ENCODE peak calls at places on chromosomes 2 and 18, in four cellular contexts. V is K562, M is IMR-90, N is GM12878. L is an unnamed sample.
A peak's percentile ranks its signal among the peaks of the same experiment; 100 is the strongest.

GRCh38 chr2:157296958-157297357 is 28.7 kb downstream of the ERMN start:
- DNase-seq in N (no peak), V (no peak), M (no peak), L (no peak)

GRCh38 chr2:10499275-10499907 is 51.3 kb upstream of the ODC1 start:
- DNase-seq in M (peak; percentile 12), V (no peak), N (no peak), L (no peak)

GRCh38 chr2:207928079-207928478 is 97.2 kb downstream of the PLEKHM3 start:
- DNase-seq in N (no peak), V (no peak), M (no peak), L (no peak)

GRCh38 chr18:44798433-44799048 is 117.9 kb downstream of the SETBP1 start:
- DNase-seq in N (no peak), V (no peak), M (no peak), L (no peak)

GRCh38 chr2:11588228-11589110 is 54.6 kb downstream of the GREB1 start:
- DNase-seq in M (no peak), N (no peak), V (no peak), L (no peak)

GRCh38 chr18:78786776-78787175 is 192.8 kb upstream of the SALL3 start:
- DNase-seq in N (no peak), M (no peak), V (no peak), L (no peak)

GRCh38 chr2:200788129-200788718 is 23.5 kb upstream of the BZW1 start:
- DNase-seq in N (no peak), V (no peak), M (peak; percentile 78), L (no peak)

GRCh38 chr18:44898536-44898935 is 217.8 kb downstream of the SETBP1 start:
- DNase-seq in N (no peak), V (no peak), M (no peak), L (no peak)

GRCh38 chr2:94759211-94759610 is 112.0 kb upstream of the TEKT4 start:
- DNase-seq in V (peak; percentile 48), N (no peak), M (no peak), L (peak; percentile 34)

GRCh38 chr2:215241791-215242305 is 70.0 kb upstream of the ATIC start:
- DNase-seq in N (no peak), V (no peak), M (no peak), L (no peak)

GRCh38 chr2:18959952-18960717 is 370.8 kb upstream of the NT5C1B start:
- DNase-seq in V (no peak), N (no peak), M (peak; percentile 43), L (no peak)

GRCh38 chr2:217434183-217434620 is 568.6 kb downstream of the TNS1 start:
- DNase-seq in N (peak; percentile 49), V (peak; percentile 28), M (peak; percentile 99), L (peak; percentile 83)

GRCh38 chr2:121790276-121790956 is 35.0 kb downstream of the TSN start:
- DNase-seq in M (peak; percentile 92), V (no peak), N (no peak), L (peak; percentile 43)

GRCh38 chr18:34223893-34224422 is 755 bp downstream of the NOL4 start:
- DNase-seq in V (no peak), N (no peak), M (no peak), L (no peak)

GRCh38 chr18:34222396-34223163 is 2.1 kb downstream of the NOL4 start:
- DNase-seq in M (no peak), V (no peak), N (no peak), L (no peak)

GRCh38 chr18:34219651-34220050 is 5.1 kb downstream of the NOL4 start:
- DNase-seq in V (no peak), N (no peak), M (no peak), L (no peak)

GRCh38 chr18:34223164-34223892 is 1.4 kb downstream of the NOL4 start:
- DNase-seq in V (no peak), N (no peak), M (no peak), L (no peak)

GRCh38 chr18:34222025-34222395 is 2.7 kb downstream of the NOL4 start:
- DNase-seq in M (no peak), N (no peak), V (no peak), L (no peak)
- H3K27ac ChIP-seq in M (no peak overlapping the region), N (no peak overlapping the region), V (no peak overlapping the region), L (no peak overlapping the region)

GRCh38 chr2:71803398-71803797 is 344.3 kb downstream of the CYP26B1 start:
- DNase-seq in N (no peak), M (no peak), V (no peak), L (no peak)
- TF ChIP-seq ELK1 in N (no peak), M (no peak), V (no peak), L (no peak)

GRCh38 chr18:63980896-63981454 is 11.1 kb downstream of the SERPINB8 start:
- DNase-seq in V (no peak), N (no peak), M (no peak), L (no peak)

GRCh38 chr18:63980027-63980426 is 10.1 kb downstream of the SERPINB8 start:
- DNase-seq in N (no peak), M (no peak), V (no peak), L (no peak)

GRCh38 chr18:63981719-63982118 is 11.8 kb downstream of the SERPINB8 start:
- DNase-seq in N (no peak), M (no peak), V (no peak), L (no peak)

GRCh38 chr18:63977040-63977439 is 7.2 kb downstream of the SERPINB8 start:
- DNase-seq in V (no peak), M (no peak), N (no peak), L (no peak)

GRCh38 chr18:63979409-63979908 is 9.6 kb downstream of the SERPINB8 start:
- DNase-seq in V (peak; percentile 11), M (peak; percentile 70), N (no peak), L (peak; percentile 55)
- H3K27ac ChIP-seq in V (no peak overlapping the region), M (peak overlapping the region; percentile 68), N (no peak overlapping the region), L (peak overlapping the region; percentile 57)

GRCh38 chr18:75531212-75531850 is 103.8 kb upstream of the SMIM21 start:
- DNase-seq in N (no peak), M (peak; percentile 30), V (no peak), L (no peak)

GRCh38 chr18:75533954-75534353 is 106.5 kb upstream of the SMIM21 start:
- DNase-seq in N (no peak), V (no peak), M (peak; percentile 56), L (no peak)

GRCh38 chr18:75530118-75530517 is 102.6 kb upstream of the SMIM21 start:
- DNase-seq in M (no peak), N (no peak), V (no peak), L (no peak)

GRCh38 chr18:75530548-75531211 is 103.2 kb upstream of the SMIM21 start:
- DNase-seq in V (no peak), N (no peak), M (peak; percentile 22), L (no peak)

DNA sequence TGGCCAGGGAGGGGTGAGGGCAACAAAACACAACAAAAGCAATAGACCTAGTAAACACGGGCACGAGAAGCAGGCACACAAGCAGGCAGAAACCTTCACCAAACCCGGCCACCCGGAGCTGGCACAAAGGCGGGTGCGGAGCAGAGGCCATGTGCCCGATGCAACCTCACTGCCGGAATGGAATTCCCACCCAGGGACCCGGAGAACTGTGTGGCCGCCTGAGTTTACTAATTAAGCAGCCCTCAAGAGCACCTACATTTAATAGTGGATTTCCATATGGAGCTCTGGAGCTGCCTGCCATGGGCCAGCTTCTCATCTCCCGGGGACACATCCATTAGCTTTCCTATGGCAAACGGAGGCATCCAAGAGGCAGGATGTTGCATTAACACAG is 104.3 kb upstream of the SMIM21 start:
- DNase-seq in V (no peak), M (no peak), N (no peak), L (no peak)
- TF ChIP-seq ELK1 in V (no peak), M (no peak), N (no peak), L (no peak)

DNA sequence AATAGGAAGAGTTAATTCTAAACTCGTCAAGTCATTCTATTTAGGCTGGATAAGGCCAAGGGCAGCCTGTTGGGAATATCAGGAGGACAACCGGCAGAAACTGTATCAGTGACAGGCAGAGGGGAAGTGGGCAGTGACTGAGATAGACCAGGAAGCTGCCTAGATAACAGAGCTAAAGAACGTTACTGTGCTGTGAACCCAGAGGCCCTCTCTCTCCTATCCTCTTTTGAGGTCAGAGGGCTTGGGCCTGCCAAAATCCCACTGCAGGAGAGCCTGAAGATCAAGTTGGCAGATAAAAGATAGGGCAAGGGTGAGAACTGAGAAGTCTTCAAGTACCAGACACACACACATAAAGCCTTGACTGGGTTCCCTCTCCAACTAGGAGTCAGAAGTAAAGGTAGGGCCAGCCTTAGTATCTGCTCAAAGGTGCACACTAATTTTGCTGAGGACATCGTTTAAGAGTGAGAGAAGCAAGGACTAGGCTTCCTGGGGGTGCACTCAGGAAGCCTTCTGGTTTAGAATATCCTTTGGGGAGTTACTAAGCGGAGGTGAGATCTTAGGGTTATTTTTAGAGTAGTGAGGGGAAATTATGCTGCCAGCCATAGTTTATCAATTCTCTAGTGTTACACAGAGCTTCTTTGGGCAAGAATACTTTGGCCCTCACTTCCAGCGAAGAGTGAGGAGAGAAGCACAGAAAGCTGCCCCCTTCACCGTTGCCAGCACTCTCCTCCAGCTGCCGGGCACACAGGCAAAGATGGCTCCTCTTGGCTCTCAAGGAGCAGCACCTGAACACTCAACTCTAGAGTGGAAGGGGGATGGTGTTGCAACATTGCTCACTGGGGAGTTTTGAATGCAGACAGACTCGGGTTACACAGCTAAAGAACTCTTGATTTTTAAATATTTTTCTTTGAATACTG is 9.8 kb downstream of the CAVIN2 start:
- DNase-seq in N (no peak), M (peak; percentile 57), V (peak; percentile 59), L (no peak)
- H3K27ac ChIP-seq in N (no peak overlapping the region), M (no peak overlapping the region), V (peak overlapping the region; percentile 95), L (no peak overlapping the region)